ENCODE peak calls at places on chromosomes 16 and 17, in ten cellular contexts. D is OCI-LY7; E is heart left ventricle; K is astrocyte of the spinal cord; O is myocyte; I is stimulated activated naive CD8-positive, alpha-beta T cell treated with anti-CD3 and anti-CD28 coated beads, Interleukin-15, Interleukin-2, amounts not matched to agents 100 U/mL and 50 U/mL, for 24 hours; Z is NCI-H1105 treated with DMSO at 0.1 percent for 48 hours; U is AG10803; H is NCI-H510A treated with DMSO at 0.1 percent for 48 hours; Q is memory B cell. B is an unnamed sample.

GRCh38 chr17:45020354-45021138 is 30.9 kb downstream of the DCAKD start:
- DNase-seq in D (no peak), E (no peak), K (peak; percentile 53), O (no peak), I (no peak), Z (peak; percentile 2), U (peak; percentile 30), H (peak; percentile 24), Q (no peak), B (no peak)

GRCh38 chr16:21568502-21569189 is 30.7 kb upstream of the METTL9 start:
- DNase-seq in D (no peak), E (no peak), K (no peak), O (no peak), I (no peak), Z (no peak), U (no peak), H (no peak), Q (no peak), B (no peak)

GRCh38 chr17:82156284-82156925 is 56.2 kb downstream of the CCDC57 start:
- DNase-seq in D (no peak), E (no peak), K (no peak), O (no peak), I (no peak), Z (no peak), U (no peak), H (no peak), Q (no peak), B (no peak)

GRCh38 chr17:33038740-33039139 is 47.1 kb downstream of the SPACA3 start:
- DNase-seq in D (peak; percentile 3), E (peak; percentile 32), K (no peak), O (peak; percentile 19), I (peak; percentile 20), Z (peak; percentile 20), U (peak; percentile 40), H (no peak), Q (no peak), B (peak; percentile 36)

GRCh38 chr17:80063815-80064585 is 27.6 kb downstream of the CCDC40 start:
- DNase-seq in D (no peak), E (peak; percentile 48), K (peak; percentile 58), O (peak; percentile 88), I (no peak), Z (no peak), U (peak; percentile 25), H (no peak), Q (no peak), B (no peak)

GRCh38 chr17:17873450-17873991 is 36.7 kb upstream of the SREBF1 start:
- DNase-seq in D (no peak), E (no peak), K (no peak), O (no peak), I (no peak), Z (no peak), U (no peak), H (no peak), Q (no peak), B (no peak)

GRCh38 chr17:74525781-74526288 is 5.4 kb downstream of the CD300LB start:
- DNase-seq in D (no peak), E (no peak), K (no peak), O (no peak), I (no peak), Z (no peak), U (no peak), H (no peak), Q (no peak), B (no peak)

GRCh38 chr16:15618392-15618791 is 24.6 kb downstream of the MARF1 start:
- DNase-seq in D (no peak), E (no peak), K (peak; percentile 35), O (peak; percentile 39), I (no peak), Z (no peak), U (peak; percentile 78), H (no peak), Q (no peak), B (no peak)

GRCh38 chr17:42806249-42806648 is 7.6 kb downstream of the CNTD1 start:
- DNase-seq in D (no peak), E (no peak), K (no peak), O (no peak), I (no peak), Z (no peak), U (no peak), H (no peak), Q (no peak), B (no peak)

GRCh38 chr17:74227271-74227670 is 13.9 kb downstream of the TTYH2 start:
- DNase-seq in D (no peak), E (no peak), K (no peak), O (no peak), I (no peak), Z (no peak), U (no peak), H (no peak), Q (no peak), B (no peak)

GRCh38 chr16:74563828-74564263 is 43.1 kb downstream of the GLG1 start:
- DNase-seq in D (no peak), E (no peak), K (peak; percentile 28), O (peak; percentile 54), I (peak; percentile 41), Z (no peak), U (peak; percentile 27), H (no peak), Q (no peak), B (peak; percentile 42)

GRCh38 chr17:49193513-49194296 is 16.7 kb downstream of the GNGT2 start:
- DNase-seq in D (peak; percentile 35), E (peak; percentile 68), K (peak; percentile 66), O (no peak), I (peak; percentile 45), Z (peak; percentile 54), U (peak; percentile 50), H (peak; percentile 38), Q (peak; percentile 38), B (peak; percentile 59)

GRCh38 chr17:75325348-75325747 is 36.1 kb upstream of the SLC25A19 start:
- DNase-seq in D (no peak), E (no peak), K (no peak), O (no peak), I (no peak), Z (no peak), U (no peak), H (no peak), Q (no peak), B (no peak)

GRCh38 chr17:77352996-77353395 is 212.2 kb downstream of the SEC14L1 start:
- DNase-seq in D (no peak), E (no peak), K (no peak), O (no peak), I (peak; percentile 2), Z (no peak), U (no peak), H (no peak), Q (no peak), B (no peak)

GRCh38 chr16:78768723-78769122 is 669.3 kb downstream of the WWOX start:
- DNase-seq in D (no peak), E (no peak), K (no peak), O (no peak), I (no peak), Z (no peak), U (no peak), H (no peak), Q (no peak), B (peak; percentile 89)

GRCh38 chr16:8741636-8742427 is 55.6 kb downstream of the TMEM186 start:
- DNase-seq in D (no peak), E (no peak), K (no peak), O (no peak), I (no peak), Z (no peak), U (no peak), H (no peak), Q (no peak), B (no peak)

GRCh38 chr16:80191928-80192327 is 348.9 kb upstream of the DYNLRB2 start:
- DNase-seq in D (no peak), E (no peak), K (no peak), O (no peak), I (no peak), Z (no peak), U (no peak), H (no peak), Q (no peak), B (no peak)

GRCh38 chr17:76696763-76697701 is 13.7 kb downstream of the MXRA7 start:
- DNase-seq in D (peak; percentile 29), E (peak; percentile 87), K (peak; percentile 61), O (peak; percentile 99), I (no peak), Z (no peak), U (no peak), H (no peak), Q (no peak), B (no peak)

GRCh38 chr16:17346774-17347569 is 123.8 kb downstream of the XYLT1 start:
- DNase-seq in D (peak; percentile 43), E (no peak), K (no peak), O (peak; percentile 44), I (peak; percentile 51), Z (no peak), U (no peak), H (no peak), Q (no peak), B (peak; percentile 39)

GRCh38 chr17:50148226-50149098 is 2.0 kb downstream of the PPP1R9B start:
- DNase-seq in D (peak; percentile 84), E (peak; percentile 65), K (no peak), O (peak; percentile 57), I (peak; percentile 87), Z (peak; percentile 46), U (peak; percentile 31), H (no peak), Q (peak; percentile 86), B (peak; percentile 91)

GRCh38 chr17:15944720-15945492 is at the start of gene ADORA2B:
- DNase-seq in D (no peak), E (peak; percentile 72), K (peak; percentile 77), O (peak; percentile 79), I (peak; percentile 72), Z (peak; percentile 63), U (peak; percentile 55), H (peak; percentile 71), Q (no peak), B (peak; percentile 53)

GRCh38 chr17:39332092-39332491 is 69.3 kb downstream of the FBXL20 start:
- DNase-seq in D (no peak), E (no peak), K (no peak), O (no peak), I (no peak), Z (no peak), U (no peak), H (no peak), Q (no peak), B (no peak)

GRCh38 chr17:44350733-44351226 is 5.7 kb downstream of the GRN start:
- DNase-seq in D (peak; percentile 84), E (peak; percentile 73), K (peak; percentile 44), O (peak; percentile 65), I (peak; percentile 83), Z (peak; percentile 45), U (peak; percentile 43), H (peak; percentile 12), Q (peak; percentile 71), B (peak; percentile 81)

GRCh38 chr16:9094008-9094846 is 2.8 kb downstream of the HAPSTR1 start:
- DNase-seq in D (peak; percentile 37), E (no peak), K (no peak), O (no peak), I (no peak), Z (no peak), U (no peak), H (no peak), Q (no peak), B (no peak)

GRCh38 chr17:82062076-82062983 is 3.3 kb downstream of the DUS1L start:
- DNase-seq in D (no peak), E (peak; percentile 17), K (no peak), O (no peak), I (no peak), Z (no peak), U (no peak), H (no peak), Q (no peak), B (no peak)

GRCh38 chr16:65767125-65767524 is 599.4 kb upstream of the CDH5 start:
- DNase-seq in D (no peak), E (no peak), K (no peak), O (peak; percentile 65), I (no peak), Z (no peak), U (no peak), H (peak; percentile 22), Q (no peak), B (no peak)

GRCh38 chr17:63293310-63293709 is 152.8 kb downstream of the CYB561 start:
- DNase-seq in D (no peak), E (no peak), K (peak; percentile 64), O (peak; percentile 38), I (no peak), Z (no peak), U (peak; percentile 67), H (no peak), Q (no peak), B (no peak)

GRCh38 chr17:42871647-42872046 is 20.6 kb downstream of the AOC3 start:
- DNase-seq in D (no peak), E (no peak), K (no peak), O (no peak), I (no peak), Z (no peak), U (no peak), H (no peak), Q (no peak), B (no peak)

B was measured in activated CD4-positive, alpha-beta memory T cell treated with anti-CD3 and anti-CD28 coated beads for 36 hours.